ENCODE peak calls at places on chromosomes 16 and 17, in five cellular contexts. B is BJ, K is fibroblast of the aortic adventitia, C is lower leg skin, Y is testis. M is an unnamed sample.

GRCh38 chr17:48236681-48237134 is 129.1 kb downstream of the SNX11 start:
- DNase-seq in Y (no peak), C (no peak), K (peak), B (no peak), M (no peak)

GRCh38 chr17:49407981-49408501 is 6.6 kb downstream of the PHB1 start:
- DNase-seq in Y (peak), C (peak), B (no peak), K (peak), M (peak)

GRCh38 chr16:70267516-70267915 is 15.8 kb upstream of the EXOSC6 start:
- DNase-seq in K (peak), Y (peak), B (no peak), C (no peak), M (no peak)

GRCh38 chr17:1709403-1709891 is 730 bp downstream of the TLCD2 start:
- DNase-seq in B (no peak), Y (no peak), C (no peak), K (no peak), M (no peak)

GRCh38 chr16:66013497-66013896 is 353.0 kb upstream of the CDH5 start:
- DNase-seq in C (no peak), B (no peak), K (no peak), Y (no peak), M (no peak)

GRCh38 chr16:371729-372521 is 1.6 kb upstream of the MRPL28 start:
- DNase-seq in Y (peak), C (no peak), K (no peak), B (no peak), M (no peak)

GRCh38 chr17:7889166-7889584 is 586 bp downstream of the CHD3 start:
- DNase-seq in B (peak), Y (peak), K (peak), C (peak), M (no peak)

GRCh38 chr16:4706871-4707270 is 13.5 kb downstream of the NUDT16L1 start:
- DNase-seq in Y (no peak), C (no peak), B (no peak), K (no peak), M (no peak)

GRCh38 chr16:13316008-13316407 is 414.6 kb downstream of the SHISA9 start:
- DNase-seq in K (no peak), C (no peak), B (no peak), Y (no peak), M (no peak)

GRCh38 chr17:57288753-57289121 is 32.4 kb downstream of the MSI2 start:
- DNase-seq in B (no peak), Y (no peak), K (no peak), C (no peak), M (no peak)

GRCh38 chr17:36934759-36935630 is 2.3 kb upstream of the LHX1 start:
- DNase-seq in Y (no peak), C (peak), B (no peak), K (no peak), M (no peak)

GRCh38 chr16:14219983-14220382 is 148.9 kb downstream of the MRTFB start:
- DNase-seq in Y (no peak), K (no peak), C (no peak), B (no peak), M (no peak)

GRCh38 chr17:52233176-52233575 is 74.7 kb upstream of the CA10 start:
- DNase-seq in Y (no peak), K (no peak), B (no peak), C (no peak), M (no peak)

GRCh38 chr16:86396918-86397317 is 113.4 kb upstream of the FOXF1 start:
- DNase-seq in Y (no peak), C (no peak), K (peak), B (peak), M (no peak)

GRCh38 chr17:79295307-79295706 is 220.7 kb downstream of the ENGASE start:
- DNase-seq in B (no peak), C (no peak), Y (no peak), K (no peak), M (no peak)

GRCh38 chr16:57667526-57668258 is 414 bp upstream of the ADGRG3 start:
- DNase-seq in K (no peak), B (no peak), Y (no peak), C (no peak), M (no peak)

GRCh38 chr16:71637398-71637797 is 11.4 kb downstream of the MARVELD3 start:
- DNase-seq in B (peak), K (peak), Y (no peak), C (no peak), M (no peak)

GRCh38 chr17:59954856-59955255 is 9.7 kb downstream of the RNFT1 start:
- DNase-seq in C (no peak), K (no peak), Y (no peak), B (no peak), M (no peak)

GRCh38 chr17:38870259-38871165 is 654 bp downstream of the LASP1 start:
- DNase-seq in B (no peak), K (peak), C (peak), Y (peak), M (no peak)

GRCh38 chr16:27685802-27686201 is 135.9 kb downstream of the KATNIP start:
- DNase-seq in Y (no peak), B (no peak), C (no peak), K (peak), M (no peak)

GRCh38 chr17:77282524-77283515 is 142.1 kb downstream of the SEC14L1 start:
- DNase-seq in B (no peak), C (no peak), Y (no peak), K (no peak), M (no peak)

GRCh38 chr17:4375039-4375748 is 8.7 kb upstream of the UBE2G1 start:
- DNase-seq in K (no peak), B (no peak), C (no peak), Y (no peak), M (no peak)

GRCh38 chr17:8585911-8586310 is 44.6 kb downstream of the MYH10 start:
- DNase-seq in Y (no peak), B (no peak), C (no peak), K (no peak), M (no peak)

GRCh38 chr17:78890111-78890897 is 12.7 kb downstream of the CEP295NL start:
- DNase-seq in B (no peak), K (no peak), Y (peak), C (peak), M (no peak)

GRCh38 chr17:13157656-13158055 is 139.8 kb upstream of the ELAC2 start:
- DNase-seq in B (no peak), C (no peak), Y (no peak), K (no peak), M (no peak)

GRCh38 chr16:81740163-81740562 is 38.9 kb upstream of the PLCG2 start:
- DNase-seq in C (no peak), B (no peak), K (no peak), Y (no peak), M (no peak)

GRCh38 chr16:81265658-81266451 is 27.4 kb downstream of the BCO1 start:
- DNase-seq in C (no peak), B (no peak), Y (peak), K (peak), M (no peak)

GRCh38 chr16:14172200-14172805 is 101.2 kb downstream of the MRTFB start:
- DNase-seq in C (no peak), Y (no peak), B (peak), K (peak), M (no peak)

GRCh38 chr16:5041604-5042133 is 7.9 kb upstream of the NAGPA start:
- DNase-seq in B (no peak), C (no peak), K (peak), Y (no peak), M (no peak)

GRCh38 chr17:38750044-38750311 is 1.8 kb upstream of the PCGF2 start:
- DNase-seq in C (no peak), K (no peak), Y (no peak), B (no peak), M (no peak)

GRCh38 chr16:78738557-78738956 is 639.1 kb downstream of the WWOX start:
- DNase-seq in C (no peak), Y (no peak), K (no peak), B (no peak), M (no peak)

GRCh38 chr16:57786632-57787518 is 15.4 kb downstream of the KIFC3 start:
- DNase-seq in B (no peak), Y (peak), C (peak), K (peak), M (no peak)

GRCh38 chr17:20927586-20927985 is 115.2 kb downstream of the USP22 start:
- DNase-seq in B (no peak), K (peak), C (no peak), Y (no peak), M (no peak)

GRCh38 chr17:20924306-20924705 is 118.5 kb downstream of the USP22 start:
- DNase-seq in B (no peak), C (no peak), K (no peak), Y (no peak), M (no peak)

GRCh38 chr17:20925091-20925490 is 117.7 kb downstream of the USP22 start:
- DNase-seq in B (no peak), C (no peak), Y (no peak), K (peak), M (no peak)

GRCh38 chr17:20926532-20926931 is 116.3 kb downstream of the USP22 start:
- DNase-seq in Y (no peak), B (no peak), K (peak), C (no peak), M (no peak)

GRCh38 chr17:20925954-20926353 is 116.9 kb downstream of the USP22 start:
- DNase-seq in K (no peak), C (no peak), Y (no peak), B (no peak), M (no peak)
- H3K4me3 ChIP-seq in K (no peak), C (no peak), Y (no peak), B (no peak), M (no peak)

DNA sequence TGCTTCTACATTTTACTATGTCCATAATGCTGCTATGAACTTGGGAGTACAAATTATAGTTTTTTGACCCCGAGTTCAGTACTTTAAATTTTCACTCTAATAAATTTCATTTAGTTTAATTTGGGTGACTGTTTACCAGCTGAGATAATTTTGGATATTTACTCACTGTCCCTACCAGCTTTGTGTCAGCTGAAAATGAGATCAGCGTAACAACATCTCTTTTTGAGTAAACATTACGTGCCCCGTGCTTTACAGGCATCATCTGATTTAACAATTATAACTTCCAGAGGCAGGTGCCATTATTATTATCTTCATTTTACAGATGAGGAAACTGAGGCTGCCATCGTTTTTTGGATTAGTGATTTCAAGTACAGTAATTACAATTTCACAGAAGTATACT is 15.0 kb downstream of the GFOD2 start:
- DNase-seq in K (no peak), Y (no peak), C (no peak), B (no peak), M (no peak)
- H3K4me3 ChIP-seq in K (no peak), Y (no peak), C (no peak), B (no peak), M (no peak)

DNA sequence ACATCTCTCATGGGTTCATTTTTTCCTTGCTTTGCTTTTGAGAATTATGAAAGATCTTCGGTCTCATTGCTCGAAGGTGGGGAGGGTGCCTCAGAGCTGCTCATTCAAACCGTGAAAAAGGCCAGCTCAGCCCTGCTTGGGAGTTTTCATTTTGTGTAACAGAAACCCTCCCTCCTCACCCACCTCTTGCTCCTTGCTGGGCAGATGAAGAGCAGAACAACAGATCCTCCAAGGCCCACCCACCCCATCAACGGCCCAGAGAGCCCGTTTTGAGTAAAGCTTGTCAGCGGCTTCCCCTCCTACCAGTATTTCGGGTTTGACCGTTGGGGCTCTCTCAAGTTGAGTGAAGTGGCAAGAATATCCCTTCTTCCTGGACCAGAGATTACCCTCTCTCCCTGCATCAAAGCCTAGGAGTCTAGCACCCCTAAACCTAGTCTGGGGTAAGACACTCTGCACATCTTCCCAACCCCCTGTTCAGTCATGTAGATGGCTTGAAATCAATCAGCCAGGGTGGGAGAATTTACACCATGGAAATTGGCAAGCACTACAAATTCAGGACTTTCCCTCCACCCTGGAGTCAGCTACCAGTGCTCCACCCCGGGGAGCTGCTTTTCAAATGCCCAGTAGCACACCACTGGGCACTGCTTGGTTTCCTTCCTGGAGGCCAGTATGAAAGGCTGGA is 1.8 kb downstream of the CCR7 start:
- DNase-seq in Y (no peak), B (no peak), K (no peak), C (peak), M (no peak)
- H3K4me3 ChIP-seq in Y (no peak), B (no peak), K (no peak), C (no peak), M (no peak)

GRCh38 chr17:68101075-68101991 is 65.8 kb downstream of the KPNA2 start:
- DNase-seq in K (peak), Y (peak), B (peak), C (peak), M (no peak)

GRCh38 chr17:68101992-68102758 is 66.6 kb downstream of the KPNA2 start:
- DNase-seq in B (no peak), C (peak), Y (peak), K (peak), M (no peak)

GRCh38 chr17:68100000-68100641 is 64.6 kb downstream of the KPNA2 start:
- DNase-seq in C (peak), B (no peak), K (no peak), Y (peak), M (no peak)

GRCh38 chr17:68106085-68106484 is 70.5 kb downstream of the KPNA2 start:
- DNase-seq in C (no peak), K (no peak), B (no peak), Y (no peak), M (no peak)

DNA sequence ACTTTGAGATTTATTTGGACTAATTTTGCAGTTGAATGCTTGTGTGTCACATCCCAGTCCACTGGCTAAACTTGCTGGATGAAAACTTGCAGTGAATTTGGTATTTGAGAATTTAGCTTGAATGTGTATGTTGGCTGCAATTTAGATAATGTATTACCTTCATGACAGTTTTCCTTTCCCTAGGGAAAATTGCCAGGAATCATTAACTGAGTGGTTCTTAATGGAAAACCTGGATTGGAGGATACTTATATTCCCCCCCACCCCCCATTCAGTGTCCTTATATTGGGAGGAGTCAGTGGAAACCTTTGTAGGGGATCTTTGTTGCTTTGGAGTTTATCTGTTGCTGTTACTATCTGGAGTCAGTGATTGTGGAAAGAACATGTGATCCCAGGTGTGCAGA is 67.6 kb downstream of the KPNA2 start:
- DNase-seq in C (no peak), Y (no peak), K (peak), B (no peak), M (no peak)
- H3K4me3 ChIP-seq in C (peak), Y (no peak), K (peak), B (no peak), M (no peak)

GRCh38 chr16:30741461-30741914 is 6.7 kb upstream of the PHKG2 start:
- DNase-seq in B (peak), K (peak), C (no peak), Y (no peak), M (no peak)
- H3K4me3 ChIP-seq in B (no peak), K (no peak), C (no peak), Y (no peak), M (no peak)